ENCODE peak calls at places on chromosomes 11 and 22, in six cellular contexts. D is aorta, P is heart right ventricle, I is neuronal stem cell, O is left ventricle myocardium inferior, W is stomach. L is an unnamed sample. For H3K36me3 and H3K27me3, the result is how much of the 10 kb centered on the place peaks cover.

GRCh38 chr11:124884340-124884739 is 13.3 kb downstream of the ROBO4 start:
- DNase-seq in D (no peak), P (no peak), I (no peak), O (no peak), W (no peak), L (no peak)

GRCh38 chr11:69559181-69559580 is 77.7 kb downstream of the LINC01488 start:
- DNase-seq in D (no peak), P (no peak), I (no peak), O (no peak), W (no peak), L (no peak)

GRCh38 chr11:105046898-105047579 is 1.9 kb upstream of the CARD16 start:
- DNase-seq in D (no peak), P (no peak), I (no peak), O (no peak), W (no peak), L (no peak)

GRCh38 chr11:9090488-9091043 is 833 bp downstream of the SCUBE2 start:
- DNase-seq in D (no peak), P (no peak), I (no peak), O (no peak), W (no peak), L (no peak)

GRCh38 chr11:34651551-34651950 is 30.7 kb downstream of the EHF start:
- DNase-seq in D (no peak), P (no peak), I (no peak), O (no peak), W (no peak), L (no peak)

GRCh38 chr11:117961896-117962295 is 24.3 kb upstream of the IL10RA start:
- DNase-seq in D (no peak), P (no peak), I (no peak), O (no peak), W (no peak), L (no peak)

GRCh38 chr22:28978863-28979799 is 82.5 kb downstream of the C22orf31 start:
- DNase-seq in D (no peak), P (no peak), I (no peak), O (no peak), W (no peak), L (no peak)

GRCh38 chr22:50171965-50172421 is 1.5 kb downstream of the PANX2 start:
- DNase-seq in D (no peak), P (no peak), I (no peak), O (no peak), W (no peak), L (no peak)

GRCh38 chr11:12245091-12245490 is 132.3 kb upstream of the PARVA start:
- DNase-seq in D (no peak), P (peak), I (no peak), O (no peak), W (no peak), L (no peak)

GRCh38 chr11:43123443-43123842 is 188.4 kb upstream of the API5 start:
- DNase-seq in D (no peak), P (no peak), I (no peak), O (no peak), W (no peak), L (no peak)

GRCh38 chr11:74615311-74615710 is 22.9 kb downstream of the POLD3 start:
- DNase-seq in D (no peak), P (no peak), I (no peak), O (no peak), W (no peak), L (no peak)

GRCh38 chr11:2512431-2513407 is 67.9 kb downstream of the KCNQ1 start:
- DNase-seq in D (peak), P (no peak), I (no peak), O (peak), W (peak), L (no peak)

GRCh38 chr11:46381836-46382643 is 571 bp downstream of the MDK start:
- DNase-seq in D (peak), P (peak), I (no peak), O (no peak), W (no peak), L (no peak)

GRCh38 chr11:66281001-66281400 is 3.0 kb downstream of the CNIH2 start:
- DNase-seq in D (no peak), P (no peak), I (no peak), O (no peak), W (no peak), L (no peak)

GRCh38 chr11:28463826-28464225 is 355.6 kb downstream of the METTL15 start:
- DNase-seq in D (no peak), P (no peak), I (no peak), O (no peak), W (no peak), L (no peak)

GRCh38 chr11:130866831-130867230 is 49.4 kb downstream of the SNX19 start:
- DNase-seq in D (no peak), P (no peak), I (no peak), O (no peak), W (no peak), L (no peak)

GRCh38 chr11:1598816-1599215 is 722 bp upstream of the KRTAP5-2 start:
- DNase-seq in D (no peak), P (no peak), I (no peak), O (no peak), W (no peak), L (no peak)

GRCh38 chr11:68038718-68039525 is at the start of gene TCIRG1:
- DNase-seq in D (peak), P (peak), I (peak), O (peak), W (peak), L (peak)

GRCh38 chr11:93361435-93361834 is 30.9 kb downstream of the DEUP1 start:
- DNase-seq in D (no peak), P (no peak), I (no peak), O (no peak), W (no peak), L (no peak)

GRCh38 chr22:27128461-27129080 is 471.2 kb downstream of the MIAT start:
- DNase-seq in D (no peak), P (peak), I (no peak), O (no peak), W (no peak), L (no peak)

GRCh38 chr11:10858505-10859360 is 880 bp upstream of the ZBED5 start:
- DNase-seq in D (peak), P (peak), I (no peak), O (peak), W (peak), L (peak)

GRCh38 chr22:18057568-18058209 is 20.1 kb upstream of the PEX26 start:
- DNase-seq in D (peak), P (no peak), I (no peak), O (no peak), W (peak), L (no peak)

GRCh38 chr11:92865352-92865751 is 104.1 kb upstream of the MTNR1B start:
- DNase-seq in D (no peak), P (peak), I (no peak), O (no peak), W (no peak), L (no peak)

GRCh38 chr22:24321999-24322398 is 51.4 kb downstream of the SPECC1L start:
- DNase-seq in D (no peak), P (no peak), I (no peak), O (no peak), W (no peak), L (no peak)
- H3K36me3 ChIP-seq in D (under half), P (half or more), I (half or more), O (half or more), W (half or more), L (under half)

GRCh38 chr11:118998822-118999221 is 884 bp downstream of the CENATAC start:
- DNase-seq in D (no peak), P (no peak), I (no peak), O (no peak), W (peak), L (no peak)
- H3K27ac ChIP-seq in D (peak), P (peak), I (peak), O (peak), W (peak), L (peak)

GRCh38 chr22:37427128-37427710 is at the start of gene ELFN2:
- DNase-seq in D (no peak), P (peak), I (no peak), O (no peak), W (peak), L (no peak)
- H3K27me3 ChIP-seq in D (under half), P (half or more), I (half or more), O (half or more), W (half or more), L (under half)

DNA sequence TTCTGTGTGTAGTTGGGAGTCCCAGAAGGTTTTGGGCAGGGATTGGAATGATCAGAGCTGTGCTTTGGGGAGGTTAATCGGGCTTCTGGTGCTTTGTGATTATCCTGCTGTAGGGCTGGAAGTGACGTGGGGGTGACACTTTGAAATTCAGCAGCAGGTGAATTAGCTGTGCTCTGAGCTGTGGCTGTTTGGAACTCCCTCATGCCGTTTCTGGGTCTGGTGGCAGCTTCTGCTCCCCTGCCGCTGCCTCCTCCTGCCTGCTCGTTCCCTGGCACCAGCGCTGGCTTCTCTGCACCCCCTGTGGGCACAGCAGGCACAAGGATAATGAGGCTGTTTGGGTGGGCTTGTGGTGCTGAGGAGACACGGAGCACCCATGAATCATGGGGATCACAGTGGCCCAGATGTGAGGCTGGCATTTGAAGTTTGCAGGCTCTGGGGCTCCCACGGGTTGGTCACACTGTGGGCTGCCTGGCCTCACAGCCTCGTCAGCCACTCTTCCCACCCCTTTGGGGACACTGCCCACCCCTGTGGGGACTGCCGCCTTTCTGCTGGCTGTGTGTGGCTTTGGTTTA is 49.7 kb downstream of the TBC1D22A start:
- DNase-seq in D (peak), P (no peak), I (no peak), O (no peak), W (peak), L (no peak)
- H3K36me3 ChIP-seq in D (under half), P (under half), I (under half), O (under half), W (under half), L (under half)

DNA sequence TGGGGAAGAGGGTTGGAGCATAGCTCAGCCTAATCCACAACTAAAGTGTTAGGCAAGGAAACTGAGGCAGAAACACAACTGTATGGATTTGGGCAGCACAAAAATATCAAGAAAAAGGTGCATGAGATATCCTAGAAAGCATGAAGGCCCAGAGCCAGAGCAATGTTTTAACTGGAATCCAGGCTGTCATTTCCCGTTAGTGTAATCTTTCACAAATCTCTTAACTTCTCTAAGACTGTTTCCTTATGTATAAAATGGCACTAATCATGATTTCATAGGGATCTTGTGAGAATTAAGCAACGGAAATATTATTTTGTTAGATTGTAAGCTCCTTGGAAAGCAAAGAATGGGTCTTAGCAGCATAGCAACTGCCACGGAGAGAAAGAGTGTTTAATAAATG is 14.6 kb upstream of the SYTL2 start:
- DNase-seq in D (no peak), P (no peak), I (no peak), O (no peak), W (no peak), L (no peak)
- H3K27ac ChIP-seq in D (no peak), P (no peak), I (no peak), O (no peak), W (no peak), L (no peak)

L was measured in CD4-positive, CD25-positive, alpha-beta regulatory T cell.